ENCODE peak calls at places on chromosomes 4 and X, in ten cellular contexts. U is fibroblast of pulmonary artery, K is lower lobe of right lung, Z is fibroblast of mammary gland, A is cardiac muscle cell, B is NT2/D1, L is GM23338, P is spleen, V is heart right ventricle, C is GM12864. Y is an unnamed sample.
A peak's percentile ranks its signal among the peaks of the same experiment; 100 is the strongest.

GRCh38 chrX:38796926-38797325 is 4.3 kb upstream of the MID1IP1 start:
- DNase-seq in A (peak; percentile 24), L (no peak), Z (peak; percentile 68), P (no peak), U (peak; percentile 56), V (no peak), B (no peak), K (no peak), C (no peak), Y (no peak)

GRCh38 chrX:4358577-4358976 is 645.1 kb upstream of the PRKX start:
- DNase-seq in B (no peak), Z (no peak), U (no peak), P (no peak), V (no peak), C (no peak), L (no peak), K (no peak), A (no peak), Y (no peak)

GRCh38 chrX:153349952-153350351 is 16.0 kb downstream of the ZNF275 start:
- DNase-seq in V (no peak), B (no peak), A (no peak), Z (peak; percentile 37), K (no peak), C (no peak), L (no peak), U (no peak), P (no peak), Y (peak; percentile 35)

GRCh38 chr4:7960790-7961655 is 21.4 kb upstream of the AFAP1 start:
- DNase-seq in K (no peak), A (peak; percentile 99), L (no peak), V (no peak), C (peak; percentile 43), Z (peak; percentile 100), P (no peak), B (no peak), U (peak; percentile 99), Y (no peak)

GRCh38 chr4:176123710-176124407 is 58.2 kb downstream of the WDR17 start:
- DNase-seq in P (no peak), C (peak; percentile 46), K (no peak), L (peak; percentile 79), U (peak; percentile 21), Z (peak; percentile 35), A (peak; percentile 20), B (peak; percentile 6), V (peak; percentile 12), Y (no peak)

GRCh38 chr4:70681730-70682129 is 6.6 kb upstream of the UTP3 start:
- DNase-seq in L (no peak), V (no peak), C (no peak), K (no peak), B (no peak), Z (no peak), A (no peak), P (no peak), U (no peak), Y (no peak)

GRCh38 chr4:1416948-1417260 is 10.7 kb upstream of the NKX1-1 start:
- DNase-seq in C (no peak), K (peak; percentile 28), P (peak; percentile 58), V (no peak), A (no peak), B (no peak), U (no peak), Z (no peak), L (no peak), Y (peak; percentile 40)

GRCh38 chr4:173332021-173332487 is 2.1 kb downstream of the HMGB2 start:
- DNase-seq in B (no peak), K (no peak), L (no peak), C (no peak), V (no peak), A (peak; percentile 39), Z (peak; percentile 20), U (peak; percentile 40), P (no peak), Y (no peak)

GRCh38 chr4:76952071-76952470 is 2.5 kb downstream of the SEPTIN11 start:
- DNase-seq in K (no peak), C (no peak), P (no peak), U (no peak), A (no peak), B (no peak), Z (no peak), L (no peak), V (no peak), Y (no peak)

GRCh38 chr4:149238097-149238496 is 577.5 kb downstream of the IQCM start:
- DNase-seq in U (no peak), Z (no peak), K (no peak), B (no peak), P (no peak), A (no peak), V (no peak), C (no peak), L (no peak), Y (no peak)

GRCh38 chr4:21790437-21791029 is 158.0 kb downstream of the KCNIP4 start:
- DNase-seq in K (no peak), C (no peak), A (peak; percentile 71), L (peak; percentile 46), B (no peak), V (no peak), U (peak; percentile 74), P (no peak), Z (peak; percentile 64), Y (no peak)

GRCh38 chr4:12471193-12471592 is 1012.9 kb downstream of the RAB28 start:
- DNase-seq in U (no peak), V (no peak), B (no peak), A (no peak), L (no peak), P (no peak), C (no peak), K (no peak), Z (no peak), Y (no peak)

GRCh38 chr4:108619372-108620100 is 840 bp upstream of the RPL34 start:
- DNase-seq in B (no peak), L (peak; percentile 23), P (no peak), C (no peak), K (no peak), V (no peak), U (no peak), A (no peak), Z (no peak), Y (no peak)

GRCh38 chr4:77618383-77619241 is 13.0 kb downstream of the CXCL13 start:
- DNase-seq in A (peak; percentile 85), L (peak; percentile 92), B (peak; percentile 54), Z (peak; percentile 75), U (peak; percentile 81), P (no peak), C (peak; percentile 25), K (no peak), V (peak; percentile 82), Y (no peak)

GRCh38 chr4:93776386-93777080 is 52.0 kb upstream of the ATOH1 start:
- DNase-seq in A (peak; percentile 45), U (peak; percentile 57), B (no peak), Z (peak; percentile 29), C (no peak), P (no peak), L (no peak), V (no peak), K (no peak), Y (no peak)

GRCh38 chr4:143424276-143424675 is 87.6 kb downstream of the GAB1 start:
- DNase-seq in A (no peak), C (no peak), U (no peak), B (no peak), P (no peak), V (no peak), K (no peak), Z (no peak), L (no peak), Y (no peak)
- H3K4me3 ChIP-seq in A (no peak overlapping the region), C (no peak overlapping the region), U (no peak overlapping the region), B (no peak overlapping the region), P (no peak overlapping the region), V (no peak overlapping the region), K (no peak overlapping the region), Z (no peak overlapping the region), L (no peak overlapping the region), Y (no peak overlapping the region)

GRCh38 chr4:152390216-152390615 is 145.7 kb downstream of the FBXW7 start:
- DNase-seq in K (no peak), P (no peak), C (no peak), A (no peak), B (no peak), U (no peak), V (no peak), L (no peak), Z (no peak), Y (no peak)

GRCh38 chr4:152380919-152381318 is 155.0 kb downstream of the FBXW7 start:
- DNase-seq in A (no peak), B (no peak), P (no peak), L (no peak), Z (no peak), K (no peak), U (no peak), C (no peak), V (no peak), Y (no peak)

GRCh38 chr4:152389359-152389758 is 146.5 kb downstream of the FBXW7 start:
- DNase-seq in K (no peak), Z (no peak), C (no peak), A (no peak), L (no peak), P (no peak), B (no peak), U (no peak), V (no peak), Y (no peak)

GRCh38 chr4:152382057-152382785 is 153.7 kb downstream of the FBXW7 start:
- DNase-seq in P (no peak), A (peak; percentile 25), V (peak; percentile 43), Z (peak; percentile 22), B (no peak), K (no peak), C (no peak), L (no peak), U (peak; percentile 17), Y (no peak)

GRCh38 chr4:152385551-152385950 is 150.3 kb downstream of the FBXW7 start:
- DNase-seq in L (peak; percentile 21), K (no peak), A (peak; percentile 24), P (no peak), B (no peak), V (no peak), Z (peak; percentile 44), C (no peak), U (peak; percentile 37), Y (no peak)
- H3K4me3 ChIP-seq in L (no peak overlapping the region), K (no peak overlapping the region), A (no peak overlapping the region), P (no peak overlapping the region), B (no peak overlapping the region), V (no peak overlapping the region), Z (no peak overlapping the region), C (no peak overlapping the region), U (no peak overlapping the region), Y (no peak overlapping the region)

GRCh38 chr4:39169426-39169825 is 12.9 kb upstream of the WDR19 start:
- DNase-seq in Z (no peak), B (no peak), C (no peak), U (no peak), K (no peak), A (no peak), V (no peak), P (no peak), L (no peak), Y (no peak)

GRCh38 chr4:39166670-39167069 is 15.7 kb upstream of the WDR19 start:
- DNase-seq in K (no peak), L (no peak), C (no peak), U (no peak), Z (no peak), P (no peak), A (no peak), V (no peak), B (no peak), Y (no peak)

GRCh38 chr4:39166177-39166576 is 16.2 kb upstream of the WDR19 start:
- DNase-seq in C (no peak), P (no peak), B (no peak), U (no peak), L (peak; percentile 16), Z (no peak), V (no peak), K (no peak), A (no peak), Y (no peak)
- H3K4me3 ChIP-seq in C (no peak overlapping the region), P (no peak overlapping the region), B (no peak overlapping the region), U (no peak overlapping the region), L (no peak overlapping the region), Z (no peak overlapping the region), V (no peak overlapping the region), K (no peak overlapping the region), A (no peak overlapping the region), Y (no peak overlapping the region)

GRCh38 chr4:112190684-112191083 is 40.9 kb upstream of the AP1AR start:
- DNase-seq in L (no peak), K (no peak), Z (no peak), B (no peak), A (no peak), U (no peak), C (no peak), V (no peak), P (no peak), Y (no peak)
- H3K4me3 ChIP-seq in L (no peak overlapping the region), K (no peak overlapping the region), Z (no peak overlapping the region), B (no peak overlapping the region), A (no peak overlapping the region), U (no peak overlapping the region), C (no peak overlapping the region), V (no peak overlapping the region), P (no peak overlapping the region), Y (no peak overlapping the region)

Y was measured in coronary artery.